ENCODE peak calls at places on chromosomes 1 and 21, in seven cellular contexts. One of them, this sample, is unnamed.

GRCh38 chr1:34590211-34590623 is 164.6 kb upstream of the GJB5 start:
- DNase-seq in AG04450: no peak
- DNase-seq in BE2C: peak; percentile 12
- DNase-seq in fibroblast of mammary gland: no peak
- DNase-seq in GM23338: peak; percentile 54
- DNase-seq in uterus: no peak
- DNase-seq in CD8-positive, alpha-beta T cell: no peak
- DNase-seq in this sample: peak; percentile 18

GRCh38 chr1:198577444-198577843 is 37.0 kb upstream of the ATP6V1G3 start:
- DNase-seq in AG04450: peak; percentile 51
- DNase-seq in BE2C: no peak
- DNase-seq in fibroblast of mammary gland: peak; percentile 74
- DNase-seq in GM23338: no peak
- DNase-seq in uterus: no peak
- DNase-seq in CD8-positive, alpha-beta T cell: no peak
- DNase-seq in this sample: no peak

GRCh38 chr1:37901191-37901892 is 42.0 kb upstream of the MTF1 start:
- DNase-seq in AG04450: no peak
- DNase-seq in BE2C: no peak
- DNase-seq in fibroblast of mammary gland: no peak
- DNase-seq in GM23338: no peak
- DNase-seq in uterus: no peak
- DNase-seq in CD8-positive, alpha-beta T cell: no peak
- DNase-seq in this sample: peak; percentile 86

GRCh38 chr1:116472431-116472961 is 98.3 kb downstream of the CD58 start:
- DNase-seq in AG04450: no peak
- DNase-seq in BE2C: peak; percentile 83
- DNase-seq in fibroblast of mammary gland: peak; percentile 11
- DNase-seq in GM23338: no peak
- DNase-seq in uterus: no peak
- DNase-seq in CD8-positive, alpha-beta T cell: no peak
- DNase-seq in this sample: no peak

GRCh38 chr1:40040511-40041465 is at the start of gene CAP1:
- DNase-seq in AG04450: peak; percentile 97
- DNase-seq in BE2C: peak; percentile 96
- DNase-seq in fibroblast of mammary gland: peak; percentile 96
- DNase-seq in GM23338: peak; percentile 99
- DNase-seq in uterus: peak; percentile 100
- DNase-seq in CD8-positive, alpha-beta T cell: peak; percentile 100
- DNase-seq in this sample: peak; percentile 100

GRCh38 chr1:116359060-116359830 is 13.8 kb upstream of the ATP1A1 start:
- DNase-seq in AG04450: no peak
- DNase-seq in BE2C: no peak
- DNase-seq in fibroblast of mammary gland: no peak
- DNase-seq in GM23338: no peak
- DNase-seq in uterus: no peak
- DNase-seq in CD8-positive, alpha-beta T cell: no peak
- DNase-seq in this sample: no peak

GRCh38 chr1:52842643-52843310 is at the start of gene ZYG11A:
- DNase-seq in AG04450: peak; percentile 51
- DNase-seq in BE2C: peak; percentile 76
- DNase-seq in fibroblast of mammary gland: peak; percentile 54
- DNase-seq in GM23338: peak; percentile 93
- DNase-seq in uterus: peak; percentile 29
- DNase-seq in CD8-positive, alpha-beta T cell: peak; percentile 74
- DNase-seq in this sample: peak; percentile 96

GRCh38 chr1:202733251-202733650 is 23.0 kb upstream of the SYT2 start:
- DNase-seq in AG04450: no peak
- DNase-seq in BE2C: no peak
- DNase-seq in fibroblast of mammary gland: no peak
- DNase-seq in GM23338: no peak
- DNase-seq in uterus: no peak
- DNase-seq in CD8-positive, alpha-beta T cell: no peak
- DNase-seq in this sample: no peak

GRCh38 chr1:167797005-167797404 is 75.2 kb downstream of the MPZL1 start:
- DNase-seq in AG04450: peak; percentile 93
- DNase-seq in BE2C: no peak
- DNase-seq in fibroblast of mammary gland: peak; percentile 100
- DNase-seq in GM23338: peak; percentile 84
- DNase-seq in uterus: peak; percentile 82
- DNase-seq in CD8-positive, alpha-beta T cell: no peak
- DNase-seq in this sample: no peak

GRCh38 chr1:2553871-2554620 is 2.1 kb upstream of the TNFRSF14 start:
- DNase-seq in AG04450: no peak
- DNase-seq in BE2C: no peak
- DNase-seq in fibroblast of mammary gland: no peak
- DNase-seq in GM23338: no peak
- DNase-seq in uterus: no peak
- DNase-seq in CD8-positive, alpha-beta T cell: no peak
- DNase-seq in this sample: no peak

GRCh38 chr21:33018707-33019455 is 6.9 kb upstream of the OLIG2 start:
- DNase-seq in AG04450: no peak
- DNase-seq in BE2C: no peak
- DNase-seq in fibroblast of mammary gland: no peak
- DNase-seq in GM23338: no peak
- DNase-seq in uterus: no peak
- DNase-seq in CD8-positive, alpha-beta T cell: no peak
- DNase-seq in this sample: no peak

GRCh38 chr1:117753652-117754051 is 147.8 kb downstream of the TENT5C start:
- DNase-seq in AG04450: peak; percentile 39
- DNase-seq in BE2C: no peak
- DNase-seq in fibroblast of mammary gland: peak; percentile 73
- DNase-seq in GM23338: no peak
- DNase-seq in uterus: no peak
- DNase-seq in CD8-positive, alpha-beta T cell: no peak
- DNase-seq in this sample: no peak

GRCh38 chr21:43339668-43340067 is 87.3 kb downstream of the SIK1 start:
- DNase-seq in AG04450: no peak
- DNase-seq in BE2C: no peak
- DNase-seq in fibroblast of mammary gland: no peak
- DNase-seq in GM23338: no peak
- DNase-seq in uterus: no peak
- DNase-seq in CD8-positive, alpha-beta T cell: no peak
- DNase-seq in this sample: no peak

GRCh38 chr1:27372022-27372807 is 2.4 kb downstream of the FCN3 start:
- DNase-seq in AG04450: no peak
- DNase-seq in BE2C: no peak
- DNase-seq in fibroblast of mammary gland: peak; percentile 47
- DNase-seq in GM23338: no peak
- DNase-seq in uterus: no peak
- DNase-seq in CD8-positive, alpha-beta T cell: no peak
- DNase-seq in this sample: no peak

GRCh38 chr1:27368872-27369703 is 2.3 kb upstream of the MAP3K6 start:
- DNase-seq in AG04450: no peak
- DNase-seq in BE2C: no peak
- DNase-seq in fibroblast of mammary gland: peak; percentile 44
- DNase-seq in GM23338: peak; percentile 51
- DNase-seq in uterus: no peak
- DNase-seq in CD8-positive, alpha-beta T cell: no peak
- DNase-seq in this sample: no peak

GRCh38 chr1:27374687-27375086 is at the start of gene FCN3:
- DNase-seq in AG04450: no peak
- DNase-seq in BE2C: no peak
- DNase-seq in fibroblast of mammary gland: no peak
- DNase-seq in GM23338: no peak
- DNase-seq in uterus: no peak
- DNase-seq in CD8-positive, alpha-beta T cell: no peak
- DNase-seq in this sample: no peak

GRCh38 chr1:27377760-27378495 is 3.3 kb upstream of the FCN3 start:
- DNase-seq in AG04450: no peak
- DNase-seq in BE2C: no peak
- DNase-seq in fibroblast of mammary gland: no peak
- DNase-seq in GM23338: no peak
- DNase-seq in uterus: no peak
- DNase-seq in CD8-positive, alpha-beta T cell: no peak
- DNase-seq in this sample: no peak

GRCh38 chr1:27372808-27373690 is 1.6 kb downstream of the FCN3 start:
- DNase-seq in AG04450: no peak
- DNase-seq in BE2C: no peak
- DNase-seq in fibroblast of mammary gland: no peak
- DNase-seq in GM23338: peak; percentile 82
- DNase-seq in uterus: no peak
- DNase-seq in CD8-positive, alpha-beta T cell: no peak
- DNase-seq in this sample: no peak
- TF ChIP-seq CTCF in AG04450: peak; percentile 46
- TF ChIP-seq CTCF in BE2C: peak; percentile 36
- TF ChIP-seq CTCF in fibroblast of mammary gland: peak; percentile 36
- TF ChIP-seq CTCF in GM23338: peak; percentile 65
- TF ChIP-seq CTCF in uterus: no peak
- TF ChIP-seq CTCF in CD8-positive, alpha-beta T cell: no peak
- TF ChIP-seq CTCF in this sample: peak; percentile 20

GRCh38 chr1:77590653-77591052 is 91.8 kb downstream of the ZZZ3 start:
- DNase-seq in AG04450: no peak
- DNase-seq in BE2C: no peak
- DNase-seq in fibroblast of mammary gland: no peak
- DNase-seq in GM23338: no peak
- DNase-seq in uterus: no peak
- DNase-seq in CD8-positive, alpha-beta T cell: no peak
- DNase-seq in this sample: no peak
- H3K4me3 ChIP-seq in AG04450: no peak overlapping the region
- H3K4me3 ChIP-seq in BE2C: no peak overlapping the region
- H3K4me3 ChIP-seq in fibroblast of mammary gland: no peak overlapping the region
- H3K4me3 ChIP-seq in GM23338: no peak overlapping the region
- H3K4me3 ChIP-seq in uterus: no peak overlapping the region
- H3K4me3 ChIP-seq in CD8-positive, alpha-beta T cell: no peak overlapping the region
- H3K4me3 ChIP-seq in this sample: no peak overlapping the region

GRCh38 chr1:246530482-246530881 is 23.4 kb upstream of the SMYD3 start:
- DNase-seq in AG04450: no peak
- DNase-seq in BE2C: no peak
- DNase-seq in fibroblast of mammary gland: no peak
- DNase-seq in GM23338: no peak
- DNase-seq in uterus: no peak
- DNase-seq in CD8-positive, alpha-beta T cell: no peak
- DNase-seq in this sample: no peak

GRCh38 chr1:246528933-246529731 is 22.1 kb upstream of the SMYD3 start:
- DNase-seq in AG04450: no peak
- DNase-seq in BE2C: no peak
- DNase-seq in fibroblast of mammary gland: no peak
- DNase-seq in GM23338: peak; percentile 53
- DNase-seq in uterus: no peak
- DNase-seq in CD8-positive, alpha-beta T cell: no peak
- DNase-seq in this sample: no peak

GRCh38 chr1:246534114-246534513 is 27.0 kb upstream of the SMYD3 start:
- DNase-seq in AG04450: no peak
- DNase-seq in BE2C: no peak
- DNase-seq in fibroblast of mammary gland: no peak
- DNase-seq in GM23338: no peak
- DNase-seq in uterus: no peak
- DNase-seq in CD8-positive, alpha-beta T cell: no peak
- DNase-seq in this sample: no peak

GRCh38 chr1:246533371-246533905 is 26.4 kb upstream of the SMYD3 start:
- DNase-seq in AG04450: no peak
- DNase-seq in BE2C: no peak
- DNase-seq in fibroblast of mammary gland: no peak
- DNase-seq in GM23338: no peak
- DNase-seq in uterus: no peak
- DNase-seq in CD8-positive, alpha-beta T cell: no peak
- DNase-seq in this sample: no peak

GRCh38 chr1:246532519-246532918 is 25.4 kb upstream of the SMYD3 start:
- DNase-seq in AG04450: no peak
- DNase-seq in BE2C: no peak
- DNase-seq in fibroblast of mammary gland: no peak
- DNase-seq in GM23338: no peak
- DNase-seq in uterus: no peak
- DNase-seq in CD8-positive, alpha-beta T cell: no peak
- DNase-seq in this sample: no peak
- TF ChIP-seq CTCF in AG04450: peak; percentile 22
- TF ChIP-seq CTCF in BE2C: peak; percentile 35
- TF ChIP-seq CTCF in fibroblast of mammary gland: peak; percentile 5
- TF ChIP-seq CTCF in GM23338: no peak
- TF ChIP-seq CTCF in uterus: no peak
- TF ChIP-seq CTCF in CD8-positive, alpha-beta T cell: no peak
- TF ChIP-seq CTCF in this sample: no peak

DNA sequence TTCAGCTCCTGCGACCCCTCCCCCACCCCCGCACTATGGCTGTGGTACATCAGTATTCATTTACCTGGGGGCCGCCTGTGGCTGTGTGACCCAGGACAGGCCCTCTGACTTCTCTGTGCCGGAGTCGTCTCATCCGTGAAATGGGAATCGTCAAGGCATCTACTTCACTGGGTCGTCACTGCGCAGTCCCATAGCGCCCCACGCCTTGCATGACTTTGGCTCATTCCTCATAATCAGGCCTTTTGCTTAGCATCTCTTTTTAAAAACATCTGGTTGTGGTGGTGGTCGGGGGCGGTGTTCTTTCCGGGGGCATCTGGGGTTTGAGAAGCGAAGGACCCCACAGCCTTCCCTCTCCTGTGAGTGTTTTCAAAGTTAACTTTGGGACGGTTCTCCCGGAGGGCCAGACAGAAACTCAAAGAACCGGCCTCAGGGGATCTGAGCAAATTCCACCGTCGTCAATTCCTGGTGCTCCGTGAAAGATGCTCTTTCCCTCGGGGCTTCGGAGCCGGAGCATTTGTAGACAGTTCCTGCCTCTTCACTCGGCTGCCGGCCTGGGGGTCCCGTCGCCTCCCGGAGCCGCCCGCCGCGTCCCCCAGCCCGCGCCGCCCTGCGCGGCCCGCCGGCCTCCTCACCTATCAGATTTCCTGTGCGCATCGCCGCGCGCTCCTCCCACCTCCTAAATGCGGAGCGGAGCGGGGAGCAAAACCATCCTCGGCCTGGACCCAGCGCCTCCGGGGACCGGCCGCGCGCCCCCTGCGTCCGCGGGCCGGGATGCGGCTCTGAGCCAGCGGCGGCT is at the start of gene B3GALT5:
- DNase-seq in AG04450: no peak
- DNase-seq in BE2C: no peak
- DNase-seq in fibroblast of mammary gland: peak; percentile 16
- DNase-seq in GM23338: peak; percentile 94
- DNase-seq in uterus: no peak
- DNase-seq in CD8-positive, alpha-beta T cell: no peak
- DNase-seq in this sample: no peak
- H3K4me3 ChIP-seq in AG04450: peak within 1 kb of the TSS; percentile 42
- H3K4me3 ChIP-seq in BE2C: no peak within 1 kb of the TSS
- H3K4me3 ChIP-seq in fibroblast of mammary gland: no peak within 1 kb of the TSS
- H3K4me3 ChIP-seq in GM23338: peak within 1 kb of the TSS; percentile 87
- H3K4me3 ChIP-seq in uterus: peak within 1 kb of the TSS; percentile 19
- H3K4me3 ChIP-seq in CD8-positive, alpha-beta T cell: no peak within 1 kb of the TSS
- H3K4me3 ChIP-seq in this sample: no peak within 1 kb of the TSS

DNA sequence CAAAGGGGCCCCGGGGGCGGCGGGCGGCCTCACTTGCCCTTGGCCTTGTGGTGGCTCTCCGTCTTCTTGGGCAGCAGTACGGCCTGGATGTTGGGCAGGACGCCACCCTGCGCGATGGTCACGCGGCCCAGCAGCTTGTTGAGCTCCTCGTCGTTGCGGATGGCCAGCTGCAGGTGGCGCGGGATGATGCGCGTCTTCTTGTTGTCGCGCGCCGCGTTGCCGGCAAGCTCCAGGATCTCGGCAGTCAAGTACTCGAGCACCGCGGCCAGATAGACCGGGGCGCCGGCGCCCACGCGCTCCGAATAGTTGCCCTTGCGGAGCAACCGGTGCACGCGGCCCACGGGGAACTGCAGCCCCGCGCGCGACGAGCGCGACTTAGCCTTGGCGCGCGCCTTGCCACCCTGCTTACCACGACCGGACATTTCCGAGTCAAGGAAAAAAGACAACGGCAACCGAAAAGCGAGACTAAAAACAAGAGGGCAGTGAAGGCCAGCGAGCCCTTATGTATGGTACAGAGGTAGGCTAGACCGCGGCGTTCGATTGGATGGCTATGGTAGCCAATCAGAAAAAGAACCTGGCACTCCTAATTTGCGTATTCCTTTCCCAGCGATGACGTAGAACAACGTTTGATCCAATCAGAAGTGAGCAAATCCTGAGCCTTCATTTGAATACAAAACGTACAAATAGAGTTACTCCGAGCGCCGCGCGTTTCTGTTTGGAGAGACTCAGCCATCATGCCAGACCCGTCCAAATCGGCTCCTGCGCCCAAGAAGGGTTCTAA is 29.6 kb upstream of the RNF187 start:
- DNase-seq in AG04450: peak; percentile 97
- DNase-seq in BE2C: peak; percentile 91
- DNase-seq in fibroblast of mammary gland: peak; percentile 99
- DNase-seq in GM23338: peak; percentile 99
- DNase-seq in uterus: peak; percentile 72
- DNase-seq in CD8-positive, alpha-beta T cell: peak; percentile 87
- DNase-seq in this sample: peak; percentile 97
- TF ChIP-seq CTCF in AG04450: peak; percentile 31
- TF ChIP-seq CTCF in BE2C: no peak
- TF ChIP-seq CTCF in fibroblast of mammary gland: no peak
- TF ChIP-seq CTCF in GM23338: peak; percentile 33
- TF ChIP-seq CTCF in uterus: no peak
- TF ChIP-seq CTCF in CD8-positive, alpha-beta T cell: peak; percentile 31
- TF ChIP-seq CTCF in this sample: peak; percentile 13